ENCODE peak calls at places on chromosomes 7 and 10, in four cellular contexts. O, Y, T and G are unnamed samples.

GRCh38 chr7:100884741-100885439 is 4.6 kb downstream of the UFSP1 start:
- DNase-seq in O (peak), Y (no peak), T (no peak), G (no peak)

GRCh38 chr7:92460109-92460508 is 12.8 kb downstream of the GATAD1 start:
- DNase-seq in O (no peak), Y (no peak), T (no peak), G (no peak)

GRCh38 chr10:14066106-14066505 is 264.6 kb downstream of the FRMD4A start:
- DNase-seq in O (no peak), Y (no peak), T (no peak), G (no peak)

GRCh38 chr10:116833986-116834760 is 15.1 kb upstream of the ENO4 start:
- DNase-seq in O (no peak), Y (no peak), T (no peak), G (no peak)

GRCh38 chr7:99953649-99954048 is 22.2 kb downstream of the AZGP1 start:
- DNase-seq in O (no peak), Y (no peak), T (peak), G (no peak)

GRCh38 chr7:110573862-110574528 is 516.9 kb upstream of the LRRN3 start:
- DNase-seq in O (no peak), Y (no peak), T (peak), G (peak)

GRCh38 chr7:79454325-79454960 is 976 bp upstream of the MAGI2 start:
- DNase-seq in O (peak), Y (peak), T (peak), G (no peak)

GRCh38 chr10:50417906-50418697 is 166.8 kb upstream of the ASAH2 start:
- DNase-seq in O (peak), Y (peak), T (peak), G (peak)

GRCh38 chr10:70738425-70739121 is 46.6 kb downstream of the TBATA start:
- DNase-seq in O (peak), Y (no peak), T (no peak), G (no peak)

GRCh38 chr7:48365010-48365409 is 193.8 kb downstream of the ABCA13 start:
- DNase-seq in O (no peak), Y (no peak), T (peak), G (no peak)

GRCh38 chr7:88668591-88668990 is 90.9 kb upstream of the ZNF804B start:
- DNase-seq in O (no peak), Y (no peak), T (no peak), G (no peak)

GRCh38 chr7:117728858-117729257 is 144.4 kb downstream of the CTTNBP2 start:
- DNase-seq in O (no peak), Y (no peak), T (no peak), G (no peak)

GRCh38 chr10:73413108-73413527 is 740 bp downstream of the ANXA7 start:
- DNase-seq in O (peak), Y (no peak), T (no peak), G (no peak)

GRCh38 chr10:102780246-102780645 is 36.5 kb downstream of the WBP1L start:
- DNase-seq in O (no peak), Y (no peak), T (peak), G (no peak)

GRCh38 chr7:154584352-154585252 is 418.3 kb downstream of the PAXIP1 start:
- DNase-seq in O (no peak), Y (no peak), T (no peak), G (no peak)

GRCh38 chr10:6202684-6203330 is at the start of gene PFKFB3:
- DNase-seq in O (peak), Y (peak), T (peak), G (peak)

GRCh38 chr7:34124765-34125164 is 219.4 kb downstream of the BMPER start:
- DNase-seq in O (no peak), Y (no peak), T (no peak), G (no peak)

GRCh38 chr10:20100157-20100556 is 283.9 kb downstream of the PLXDC2 start:
- DNase-seq in O (no peak), Y (no peak), T (peak), G (no peak)

GRCh38 chr10:113441220-113441619 is 111.6 kb upstream of the HABP2 start:
- DNase-seq in O (no peak), Y (no peak), T (no peak), G (no peak)

GRCh38 chr10:81116201-81116600 is 578.5 kb downstream of the SH2D4B start:
- DNase-seq in O (no peak), Y (no peak), T (peak), G (no peak)

GRCh38 chr7:15581352-15581951 is 19.6 kb upstream of the AGMO start:
- DNase-seq in O (no peak), Y (no peak), T (no peak), G (no peak)

GRCh38 chr7:88912852-88913251 is 117.3 kb upstream of the TEX47 start:
- DNase-seq in O (no peak), Y (no peak), T (no peak), G (no peak)

GRCh38 chr7:1632916-1633785 is 36.9 kb upstream of the ELFN1 start:
- DNase-seq in O (no peak), Y (no peak), T (no peak), G (no peak)

GRCh38 chr10:17880596-17880995 is 71.1 kb upstream of the SLC39A12 start:
- DNase-seq in O (no peak), Y (no peak), T (no peak), G (no peak)

GRCh38 chr10:17878896-17879295 is 69.7 kb downstream of the MRC1 start:
- DNase-seq in O (no peak), Y (no peak), T (no peak), G (no peak)

GRCh38 chr10:17877121-17877520 is 68.0 kb downstream of the MRC1 start:
- DNase-seq in O (no peak), Y (no peak), T (no peak), G (no peak)

GRCh38 chr10:17883621-17884020 is 68.1 kb upstream of the SLC39A12 start:
- DNase-seq in O (peak), Y (no peak), T (no peak), G (no peak)

DNA sequence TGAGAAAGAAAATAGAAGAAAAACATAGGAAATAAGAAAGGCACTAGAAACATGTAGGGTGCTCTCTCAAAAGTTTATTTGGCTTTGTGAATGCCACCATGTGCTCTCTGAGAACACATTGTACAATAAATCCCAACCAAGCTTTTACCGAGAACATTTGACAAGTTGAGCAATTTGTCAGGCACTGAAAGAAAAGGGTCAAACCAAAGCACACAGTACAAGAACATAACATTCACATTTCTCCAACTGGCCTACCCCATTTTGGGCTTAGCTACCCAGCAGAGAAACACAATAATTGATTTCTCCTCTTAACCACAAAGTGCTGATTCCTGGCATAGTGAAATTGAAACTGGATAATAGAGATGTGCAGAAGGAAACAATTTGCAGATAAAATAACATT is 69.2 kb upstream of the SLC39A12 start:
- DNase-seq in O (no peak), Y (no peak), T (no peak), G (no peak)
- TF ChIP-seq CTCF in O (no peak), Y (no peak), T (no peak), G (no peak)

GRCh38 chr7:12066561-12066960 is 144.5 kb upstream of the TMEM106B start:
- DNase-seq in O (no peak), Y (no peak), T (peak), G (no peak)

GRCh38 chr7:12056977-12057376 is 154.1 kb upstream of the TMEM106B start:
- DNase-seq in O (no peak), Y (no peak), T (no peak), G (no peak)

GRCh38 chr7:12064716-12065115 is 146.4 kb upstream of the TMEM106B start:
- DNase-seq in O (no peak), Y (no peak), T (no peak), G (no peak)

GRCh38 chr7:12066004-12066403 is 145.1 kb upstream of the TMEM106B start:
- DNase-seq in O (no peak), Y (no peak), T (no peak), G (no peak)

GRCh38 chr7:12062062-12062461 is 149.0 kb upstream of the TMEM106B start:
- DNase-seq in O (no peak), Y (no peak), T (no peak), G (no peak)
- TF ChIP-seq CTCF in O (no peak), Y (no peak), T (peak), G (peak)

DNA sequence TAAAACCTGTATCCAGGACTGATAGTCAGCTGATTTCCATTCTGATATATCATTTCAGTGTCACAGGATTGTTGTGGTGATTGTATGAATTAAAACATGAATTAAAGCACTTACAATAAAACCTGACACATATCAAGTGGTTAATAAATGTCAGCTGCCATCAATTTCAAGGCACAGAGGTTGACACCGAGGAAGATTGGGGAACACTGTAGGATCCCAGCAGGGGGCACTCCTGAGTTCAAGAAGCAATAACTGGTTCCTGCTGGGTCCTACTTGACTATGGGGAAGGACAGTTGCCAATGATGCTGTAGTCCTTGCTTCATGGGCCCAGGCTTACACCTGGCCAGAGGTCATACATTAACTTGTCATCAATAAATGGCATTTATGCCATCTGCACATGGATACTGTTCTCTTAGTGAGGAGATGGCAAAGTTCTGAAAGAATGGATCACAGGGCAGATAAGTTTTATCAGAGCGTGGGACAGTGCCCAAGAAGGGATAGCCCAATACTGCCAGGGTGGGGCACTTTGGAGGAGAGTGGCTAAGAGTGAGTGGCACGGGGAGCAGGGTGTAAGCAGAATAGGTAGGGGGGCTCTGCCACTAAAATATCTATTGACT is 24.1 kb downstream of the FZD1 start:
- DNase-seq in O (peak), Y (no peak), T (no peak), G (no peak)
- TF ChIP-seq CTCF in O (no peak), Y (peak), T (peak), G (peak)

GRCh38 chr7:128919881-128920789 is 9.6 kb upstream of the KCP start:
- DNase-seq in O (peak), Y (peak), T (no peak), G (no peak)
- TF ChIP-seq CTCF in O (no peak), Y (no peak), T (peak), G (no peak)

DNA sequence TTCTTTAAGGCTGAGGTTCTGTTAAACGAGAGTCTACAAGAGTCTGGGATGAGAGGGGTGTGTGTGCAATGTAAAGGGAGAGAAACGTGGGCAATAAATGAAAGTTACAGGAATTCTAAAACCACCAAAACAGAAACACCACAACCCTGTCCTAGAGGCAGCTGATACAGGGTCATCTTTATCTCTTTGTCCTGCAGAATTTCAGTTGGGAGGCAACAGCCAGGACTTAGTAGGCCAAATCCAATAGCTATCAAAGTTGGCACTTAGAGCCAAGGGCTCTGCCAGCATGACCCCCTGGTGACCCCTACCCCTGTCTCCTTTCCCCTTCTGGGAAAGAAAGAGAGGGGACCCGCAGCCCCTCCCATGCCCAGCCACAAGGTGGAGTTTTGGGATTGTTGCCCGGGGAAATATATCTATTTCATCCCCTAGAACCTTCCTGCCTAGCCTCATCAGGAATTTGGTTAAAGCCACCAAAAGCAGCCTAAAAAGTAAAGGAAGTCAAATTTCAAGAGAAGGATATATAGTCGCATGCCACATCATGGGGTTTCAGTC is 85.2 kb downstream of the OSBPL3 start:
- DNase-seq in O (no peak), Y (no peak), T (no peak), G (no peak)
- TF ChIP-seq CTCF in O (no peak), Y (no peak), T (peak), G (peak)